ENCODE peak calls at places on chromosome 9, in six cellular contexts. N, H, V, I, G and D are unnamed samples.
A peak's percentile ranks its signal among the peaks of the same experiment; 100 is the strongest.

GRCh38 chr9:110886832-110887231 is 151.4 kb downstream of the LPAR1 start:
- DNase-seq in V (no peak), H (no peak), I (no peak), N (no peak), G (no peak), D (no peak)

GRCh38 chr9:127977877-127978647 is 2.7 kb downstream of the EEIG1 start:
- DNase-seq in V (peak; percentile 81), G (no peak), I (no peak), N (no peak), H (no peak), D (no peak)

GRCh38 chr9:126556560-126557250 is 57.0 kb upstream of the LMX1B start:
- DNase-seq in V (no peak), H (no peak), N (no peak), I (no peak), G (no peak), D (no peak)

GRCh38 chr9:134545213-134546211 is 96.1 kb upstream of the COL5A1 start:
- DNase-seq in I (no peak), H (no peak), G (no peak), N (no peak), V (no peak), D (no peak)

GRCh38 chr9:112486221-112487007 is at the start of gene KIAA1958:
- DNase-seq in H (peak; percentile 63), I (peak; percentile 81), G (peak; percentile 83), N (peak; percentile 40), V (peak; percentile 95), D (peak; percentile 58)

GRCh38 chr9:133128152-133128551 is 7.1 kb upstream of the RALGDS start:
- DNase-seq in V (no peak), N (no peak), H (no peak), I (no peak), G (no peak), D (no peak)

GRCh38 chr9:111759762-111760639 is 34.7 kb downstream of the SHOC1 start:
- DNase-seq in H (peak; percentile 76), N (peak; percentile 79), G (no peak), V (peak; percentile 83), I (peak; percentile 50), D (peak; percentile 95)

GRCh38 chr9:35906923-35907699 is 1.1 kb downstream of the HRCT1 start:
- DNase-seq in V (no peak), G (no peak), H (no peak), I (no peak), N (no peak), D (peak; percentile 41)

GRCh38 chr9:109907400-109907799 is 127.4 kb downstream of the PALM2AKAP2 start:
- DNase-seq in N (no peak), H (no peak), G (no peak), V (no peak), I (no peak), D (peak; percentile 99)

GRCh38 chr9:17719053-17719452 is 140.2 kb downstream of the SH3GL2 start:
- DNase-seq in V (no peak), G (no peak), N (no peak), I (no peak), H (no peak), D (no peak)

GRCh38 chr9:6566409-6567139 is 79.0 kb downstream of the GLDC start:
- DNase-seq in I (no peak), V (peak; percentile 11), H (peak; percentile 95), G (no peak), N (no peak), D (peak; percentile 98)

GRCh38 chr9:128902351-128903078 is 18.3 kb upstream of the PHYHD1 start:
- DNase-seq in N (no peak), G (no peak), V (no peak), H (no peak), I (no peak), D (no peak)

GRCh38 chr9:126934441-126934840 is 19.9 kb downstream of the RALGPS1 start:
- DNase-seq in N (no peak), G (no peak), I (no peak), H (no peak), V (no peak), D (no peak)

GRCh38 chr9:136402067-136402466 is 2.1 kb upstream of the SNAPC4 start:
- DNase-seq in I (no peak), H (no peak), V (no peak), N (no peak), G (no peak), D (no peak)

GRCh38 chr9:93117924-93118862 is 15.9 kb downstream of the NINJ1 start:
- DNase-seq in V (no peak), G (no peak), H (no peak), N (no peak), I (no peak), D (no peak)

GRCh38 chr9:84111726-84112125 is 131.1 kb downstream of the RMI1 start:
- DNase-seq in I (no peak), V (no peak), H (no peak), N (no peak), G (no peak), D (no peak)

GRCh38 chr9:134331186-134332025 is 5.2 kb downstream of the RXRA start:
- DNase-seq in I (no peak), V (no peak), H (no peak), G (no peak), N (no peak), D (no peak)

GRCh38 chr9:128607642-128608350 is 48.9 kb downstream of the DYNC2I2 start:
- DNase-seq in H (no peak), I (no peak), G (no peak), N (no peak), V (no peak), D (no peak)

GRCh38 chr9:115590016-115590415 is 472.1 kb upstream of the TNC start:
- DNase-seq in I (no peak), N (no peak), V (no peak), G (no peak), H (no peak), D (peak; percentile 83)

GRCh38 chr9:112091805-112092204 is 83.3 kb downstream of the SUSD1 start:
- DNase-seq in G (no peak), H (no peak), I (no peak), N (no peak), V (no peak), D (peak; percentile 13)

GRCh38 chr9:128703616-128704355 is 1.5 kb downstream of the PKN3 start:
- DNase-seq in H (no peak), G (no peak), N (no peak), I (no peak), V (peak; percentile 36), D (peak; percentile 49)

GRCh38 chr9:35538361-35539234 is 48.7 kb downstream of the RUSC2 start:
- DNase-seq in G (peak; percentile 73), I (no peak), H (no peak), V (no peak), N (no peak), D (peak; percentile 83)

GRCh38 chr9:92046676-92047075 is 68.5 kb downstream of the SPTLC1 start:
- DNase-seq in I (no peak), V (no peak), H (no peak), N (no peak), G (no peak), D (no peak)

GRCh38 chr9:96100385-96100978 is 201.5 kb downstream of the HSD17B3 start:
- DNase-seq in I (no peak), H (no peak), N (no peak), V (no peak), G (no peak), D (no peak)

GRCh38 chr9:94514722-94515121 is 40.2 kb upstream of the PCAT7 start:
- DNase-seq in N (no peak), G (no peak), V (no peak), H (no peak), I (no peak), D (no peak)

GRCh38 chr9:27088981-27089380 is 20.0 kb upstream of the TEK start:
- DNase-seq in G (no peak), V (no peak), H (no peak), I (no peak), N (no peak), D (no peak)

GRCh38 chr9:27086818-27087680 is 22.0 kb upstream of the TEK start:
- DNase-seq in G (no peak), N (no peak), I (no peak), H (no peak), V (no peak), D (no peak)

GRCh38 chr9:27089706-27090105 is 19.3 kb upstream of the TEK start:
- DNase-seq in N (no peak), V (no peak), G (no peak), I (no peak), H (no peak), D (no peak)

GRCh38 chr9:27090716-27091115 is 18.3 kb upstream of the TEK start:
- DNase-seq in N (no peak), V (no peak), H (no peak), I (no peak), G (no peak), D (no peak)

DNA sequence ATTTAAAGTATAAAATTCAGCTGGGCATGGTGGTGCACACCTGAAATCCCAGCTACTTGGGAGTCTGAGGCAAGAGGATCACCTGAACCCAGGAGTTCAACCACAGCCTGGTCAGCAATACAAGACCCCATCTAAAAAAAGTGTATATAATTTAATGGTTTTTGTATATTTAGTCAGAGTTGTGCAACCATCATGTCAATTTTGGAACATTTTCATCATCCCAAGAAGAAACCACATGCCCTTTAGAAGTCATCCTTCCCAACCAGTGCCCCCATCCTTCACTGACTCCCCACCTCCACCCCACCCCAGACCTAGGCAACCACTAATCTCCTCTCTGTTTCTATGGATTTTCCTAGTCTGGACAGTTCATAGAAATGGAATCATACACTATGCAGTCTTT is 18.8 kb upstream of the TEK start:
- DNase-seq in I (no peak), H (no peak), N (no peak), V (no peak), G (no peak), D (no peak)
- TF ChIP-seq EZH2 in I (no peak), H (no peak), N (no peak), V (no peak), G (no peak), D (no peak)

GRCh38 chr9:131422241-131422792 is 28.4 kb downstream of the PRRC2B start:
- DNase-seq in I (no peak), H (no peak), G (no peak), V (no peak), N (no peak), D (peak; percentile 26)
- TF ChIP-seq MAX in I (no peak), H (no peak), G (no peak), V (no peak), N (no peak), D (no peak)

DNA sequence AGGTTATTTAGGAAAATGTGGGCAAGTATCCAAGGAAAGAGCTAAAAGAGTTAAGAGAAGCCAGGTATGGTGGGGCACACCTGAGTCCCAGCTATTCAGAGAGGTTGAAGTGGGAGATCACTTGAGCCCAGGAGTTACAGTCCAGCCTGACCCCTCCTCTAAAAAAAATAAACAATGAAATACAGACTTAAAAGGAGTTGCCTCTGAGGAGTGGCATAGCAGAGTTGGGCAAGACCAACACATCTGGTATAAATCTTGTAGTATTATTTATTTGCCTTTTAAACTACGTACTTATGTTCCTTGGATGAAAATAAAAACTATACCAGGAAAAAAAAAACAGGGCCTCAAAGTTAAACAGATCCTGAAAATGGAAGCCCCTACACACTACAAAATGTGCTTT is 48.2 kb downstream of the MED27 start:
- DNase-seq in G (no peak), I (no peak), V (no peak), H (no peak), N (no peak), D (no peak)
- TF ChIP-seq EZH2 in G (no peak), I (no peak), V (no peak), H (no peak), N (no peak), D (no peak)

GRCh38 chr9:73810585-73811215 is 659.0 kb downstream of the ANXA1 start:
- DNase-seq in N (no peak), I (no peak), H (no peak), V (no peak), G (no peak), D (no peak)
- TF ChIP-seq MAX in N (no peak), I (no peak), H (no peak), V (no peak), G (no peak), D (no peak)